ENCODE peak calls at places on chromosomes 7 and 10, in five cellular contexts. L, Z, R, Q and V are unnamed samples.
A peak's percentile ranks its signal among the peaks of the same experiment; 100 is the strongest.

GRCh38 chr10:120607016-120607709 is 150.1 kb downstream of the PLPP4 start:
- DNase-seq in Q (no peak), L (no peak), Z (peak; percentile 17), R (no peak), V (no peak)

GRCh38 chr7:90611115-90611514 is 15.0 kb downstream of the CDK14 start:
- DNase-seq in Z (no peak), L (no peak), R (no peak), Q (no peak), V (no peak)

GRCh38 chr7:126589068-126589684 is 663.6 kb downstream of the GRM8 start:
- DNase-seq in Q (no peak), L (no peak), R (no peak), Z (peak; percentile 80), V (no peak)

GRCh38 chr10:73589538-73590126 is 1.5 kb downstream of the USP54 start:
- DNase-seq in L (no peak), Z (no peak), R (no peak), Q (peak; percentile 26), V (peak; percentile 27)

GRCh38 chr10:48306870-48307531 is 524 bp downstream of the MAPK8 start:
- DNase-seq in R (no peak), Z (no peak), L (peak; percentile 79), Q (peak; percentile 67), V (peak; percentile 92)

GRCh38 chr10:82492647-82493046 is 617.7 kb downstream of the NRG3 start:
- DNase-seq in Z (no peak), L (no peak), Q (no peak), R (no peak), V (no peak)

GRCh38 chr7:131655866-131656265 is 99.4 kb upstream of the PODXL start:
- DNase-seq in R (no peak), L (no peak), Z (no peak), Q (no peak), V (peak; percentile 52)

GRCh38 chr10:62637249-62638061 is 167.1 kb upstream of the ADO start:
- DNase-seq in R (no peak), Z (no peak), Q (no peak), L (no peak), V (no peak)

GRCh38 chr7:81534446-81534845 is 235.4 kb downstream of the HGF start:
- DNase-seq in Q (no peak), R (no peak), Z (no peak), L (no peak), V (no peak)

DNA sequence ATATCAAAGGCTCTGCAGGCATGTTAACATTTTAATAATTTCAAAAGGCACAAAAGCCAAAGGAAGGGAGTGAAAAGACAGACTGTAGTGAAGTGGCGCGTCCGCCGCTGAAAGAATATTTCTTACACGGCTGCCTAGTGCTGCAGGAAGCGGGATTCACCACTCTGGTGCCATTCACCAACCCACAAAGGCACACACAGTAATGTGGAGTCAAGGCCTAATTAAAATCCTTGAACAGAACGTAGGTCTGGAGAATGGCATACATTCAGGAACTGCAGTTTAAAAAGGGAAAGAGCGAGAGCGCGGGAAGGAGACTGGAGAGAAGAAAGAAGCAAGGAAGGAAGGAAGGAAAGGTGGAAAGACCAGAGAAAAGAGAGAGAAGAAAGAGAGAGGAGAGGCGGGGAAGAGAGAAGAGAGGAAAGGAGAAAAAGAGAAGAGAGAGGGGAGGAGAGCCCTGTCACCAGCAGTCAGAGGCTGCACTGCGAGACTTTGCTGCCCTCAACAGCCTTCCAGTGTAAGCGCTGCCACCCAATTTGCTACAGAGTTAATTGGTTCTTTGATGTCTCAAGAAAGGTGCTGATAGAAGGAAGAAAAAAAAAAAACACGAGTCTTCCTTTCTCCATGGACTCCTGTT is 554.0 kb downstream of the MDFIC start:
- DNase-seq in L (no peak), R (no peak), Z (no peak), Q (peak; percentile 85), V (peak; percentile 3)
- H3K4me3 ChIP-seq in L (no peak overlapping the region), R (no peak overlapping the region), Z (no peak overlapping the region), Q (no peak overlapping the region), V (no peak overlapping the region)

GRCh38 chr10:93788413-93789208 is 30.9 kb downstream of the LGI1 start:
- DNase-seq in Z (no peak), R (no peak), L (no peak), Q (no peak), V (no peak)

DNA sequence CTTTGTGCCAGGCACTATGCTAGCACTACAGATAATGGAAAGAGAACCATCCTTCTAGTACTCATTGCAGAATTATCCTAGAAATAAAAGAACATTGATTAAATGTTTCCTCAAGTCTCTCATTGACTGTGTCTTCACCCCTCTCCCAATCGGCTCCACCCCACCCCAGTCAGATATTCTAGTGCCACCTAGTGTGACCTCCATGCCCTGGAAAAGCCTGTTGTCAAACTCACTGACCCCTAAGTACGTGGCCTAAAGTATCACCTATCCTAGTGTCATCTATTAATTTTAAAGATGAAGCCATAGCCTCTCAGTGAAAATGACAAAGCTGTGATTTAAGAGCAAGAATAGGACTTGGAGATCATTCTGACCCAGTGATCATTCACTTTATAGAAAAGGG is 26.3 kb downstream of the LGI1 start:
- DNase-seq in L (no peak), R (no peak), Z (no peak), Q (peak; percentile 26), V (peak; percentile 30)
- H3K4me3 ChIP-seq in L (no peak overlapping the region), R (no peak overlapping the region), Z (no peak overlapping the region), Q (no peak overlapping the region), V (no peak overlapping the region)

DNA sequence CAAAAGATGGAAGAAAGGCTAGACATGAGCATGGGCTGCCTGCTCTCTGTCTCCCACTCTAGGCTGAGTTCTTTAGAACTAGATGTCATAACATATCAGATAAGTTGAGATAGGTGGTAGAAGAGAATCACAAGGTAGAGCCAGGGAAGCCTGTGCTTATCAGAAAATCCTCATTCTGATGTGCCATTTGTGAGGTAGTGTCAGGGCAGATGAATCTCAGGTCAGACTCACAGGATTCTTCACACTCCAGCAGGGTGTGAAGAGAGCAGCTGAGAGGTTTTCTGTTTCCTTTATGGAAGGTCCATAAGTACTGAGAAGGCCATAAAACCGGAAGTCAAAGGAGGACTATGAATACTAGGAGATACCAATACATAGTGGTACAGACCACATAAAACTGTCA is 132.9 kb downstream of the RNLS start:
- DNase-seq in L (no peak), Z (no peak), Q (peak; percentile 92), R (no peak), V (no peak)
- H3K4me3 ChIP-seq in L (no peak overlapping the region), Z (no peak overlapping the region), Q (no peak overlapping the region), R (no peak overlapping the region), V (no peak overlapping the region)

GRCh38 chr10:17506859-17507471 is 52.6 kb upstream of the ST8SIA6 start:
- DNase-seq in Z (no peak), R (no peak), L (no peak), Q (no peak), V (no peak)

GRCh38 chr10:17512341-17513001 is 58.1 kb upstream of the ST8SIA6 start:
- DNase-seq in R (no peak), L (no peak), Z (peak; percentile 52), Q (peak; percentile 8), V (no peak)

GRCh38 chr10:17506390-17506789 is 52.0 kb upstream of the ST8SIA6 start:
- DNase-seq in Z (no peak), L (no peak), R (no peak), Q (no peak), V (no peak)

GRCh38 chr10:17507538-17507937 is 53.1 kb upstream of the ST8SIA6 start:
- DNase-seq in R (no peak), Z (no peak), Q (no peak), L (no peak), V (no peak)

GRCh38 chr10:17510242-17510908 is 56.0 kb upstream of the ST8SIA6 start:
- DNase-seq in R (no peak), Z (no peak), L (no peak), Q (no peak), V (no peak)
- H3K4me3 ChIP-seq in R (no peak overlapping the region), Z (no peak overlapping the region), L (no peak overlapping the region), Q (no peak overlapping the region), V (no peak overlapping the region)

GRCh38 chr10:89836840-89837172 is 135.4 kb downstream of the KIF20B start:
- DNase-seq in R (no peak), Q (no peak), L (peak; percentile 48), Z (no peak), V (no peak)

GRCh38 chr10:89837173-89838001 is 136.0 kb downstream of the KIF20B start:
- DNase-seq in R (no peak), L (peak; percentile 60), Q (no peak), Z (no peak), V (peak; percentile 32)

DNA sequence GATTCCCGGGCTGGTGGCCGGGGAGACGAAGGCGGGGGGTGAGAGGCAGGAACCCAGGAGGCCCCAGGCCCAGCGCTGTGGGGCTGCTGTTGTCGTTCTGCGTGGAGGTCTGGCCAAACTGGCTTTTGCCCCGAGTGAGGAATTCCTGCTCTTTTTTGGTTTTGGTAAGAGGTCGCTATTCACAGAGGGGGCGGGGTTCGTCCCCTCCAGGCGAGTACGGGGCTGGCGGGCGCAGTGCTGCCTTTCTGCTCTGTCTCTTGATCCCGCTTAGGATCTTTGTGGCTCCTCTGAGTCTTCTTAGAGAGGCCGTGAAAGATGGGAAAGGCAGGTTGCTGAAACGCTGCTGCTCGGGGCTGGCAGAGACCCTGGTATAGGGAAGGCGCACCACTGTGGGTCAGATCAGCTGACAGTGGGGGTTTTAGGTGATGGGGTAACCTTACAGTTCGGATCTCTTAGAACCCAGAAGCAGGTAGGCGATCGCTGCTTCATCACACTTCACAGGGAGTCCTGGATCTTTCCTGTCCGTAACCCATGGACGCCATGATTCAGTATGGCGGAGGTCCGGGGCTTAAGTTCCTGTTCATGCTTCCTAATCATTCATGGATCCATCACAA is 136.7 kb downstream of the KIF20B start:
- DNase-seq in L (no peak), Q (no peak), Z (no peak), R (no peak), V (peak; percentile 27)
- H3K4me3 ChIP-seq in L (peak overlapping the region; percentile 73), Q (no peak overlapping the region), Z (no peak overlapping the region), R (peak overlapping the region; percentile 64), V (no peak overlapping the region)

GRCh38 chr10:43078175-43078985 is 1.5 kb downstream of the RET start:
- DNase-seq in Z (no peak), L (no peak), R (no peak), Q (no peak), V (peak; percentile 68)

GRCh38 chr10:43076876-43077420 is at the start of gene RET:
- DNase-seq in Q (peak; percentile 50), L (no peak), Z (no peak), R (no peak), V (peak; percentile 99)

GRCh38 chr10:43076311-43076875 is 476 bp upstream of the RET start:
- DNase-seq in L (no peak), Q (peak; percentile 40), R (no peak), Z (no peak), V (peak; percentile 88)

GRCh38 chr10:43078986-43079273 is 2.1 kb downstream of the RET start:
- DNase-seq in L (no peak), Z (no peak), R (no peak), Q (peak; percentile 49), V (peak; percentile 96)

GRCh38 chr10:43077421-43078171 is 727 bp downstream of the RET start:
- DNase-seq in L (no peak), Z (no peak), R (no peak), Q (peak; percentile 18), V (peak; percentile 89)
- H3K4me3 ChIP-seq in L (peak overlapping the region; percentile 45), Z (peak overlapping the region; percentile 34), R (peak overlapping the region; percentile 33), Q (peak overlapping the region; percentile 7), V (peak overlapping the region; percentile 66)

GRCh38 chr10:128610113-128610512 is 483.9 kb upstream of the MKI67 start:
- DNase-seq in L (no peak), Z (no peak), Q (no peak), R (no peak), V (no peak)

GRCh38 chr10:128606041-128606440 is 479.8 kb upstream of the MKI67 start:
- DNase-seq in L (no peak), Z (no peak), R (no peak), Q (no peak), V (no peak)

GRCh38 chr10:128608791-128609190 is 482.6 kb upstream of the MKI67 start:
- DNase-seq in Z (no peak), Q (no peak), R (no peak), L (no peak), V (no peak)

GRCh38 chr10:128612631-128613030 is 486.4 kb upstream of the MKI67 start:
- DNase-seq in Z (no peak), L (no peak), Q (no peak), R (no peak), V (no peak)

GRCh38 chr10:128609460-128609859 is 483.2 kb upstream of the MKI67 start:
- DNase-seq in L (no peak), Q (no peak), Z (no peak), R (no peak), V (no peak)
- H3K4me3 ChIP-seq in L (no peak overlapping the region), Q (no peak overlapping the region), Z (no peak overlapping the region), R (no peak overlapping the region), V (no peak overlapping the region)